ENCODE peak calls at places on chromosomes 16 and 17, in five cellular contexts. One of them, this sample, is unnamed.

GRCh38 chr16:54722210-54722676 is 208.4 kb upstream of the IRX5 start:
- DNase-seq in uterus: no peak
- DNase-seq in HAP-1: no peak
- DNase-seq in T-cell: no peak
- DNase-seq in Caco-2: no peak
- DNase-seq in this sample: no peak

GRCh38 chr16:64132190-64132589 is 989.7 kb downstream of the CDH11 start:
- DNase-seq in uterus: no peak
- DNase-seq in HAP-1: no peak
- DNase-seq in T-cell: no peak
- DNase-seq in Caco-2: no peak
- DNase-seq in this sample: no peak

GRCh38 chr16:2032285-2033056 is 5.8 kb downstream of the NHERF2 start:
- DNase-seq in uterus: no peak
- DNase-seq in HAP-1: no peak
- DNase-seq in T-cell: no peak
- DNase-seq in Caco-2: no peak
- DNase-seq in this sample: no peak

GRCh38 chr17:2244545-2245525 is 58.8 kb downstream of the SMG6 start:
- DNase-seq in uterus: peak; percentile 88
- DNase-seq in HAP-1: peak; percentile 65
- DNase-seq in T-cell: peak; percentile 84
- DNase-seq in Caco-2: peak; percentile 71
- DNase-seq in this sample: peak; percentile 72

GRCh38 chr17:42673885-42674754 is 2.7 kb downstream of the PLEKHH3 start:
- DNase-seq in uterus: peak; percentile 82
- DNase-seq in HAP-1: no peak
- DNase-seq in T-cell: no peak
- DNase-seq in Caco-2: no peak
- DNase-seq in this sample: peak; percentile 83

GRCh38 chr17:55664287-55664686 is 58.4 kb downstream of the TMEM100 start:
- DNase-seq in uterus: no peak
- DNase-seq in HAP-1: no peak
- DNase-seq in T-cell: no peak
- DNase-seq in Caco-2: no peak
- DNase-seq in this sample: no peak

GRCh38 chr16:12390074-12390473 is 413.5 kb downstream of the SNX29 start:
- DNase-seq in uterus: no peak
- DNase-seq in HAP-1: no peak
- DNase-seq in T-cell: no peak
- DNase-seq in Caco-2: no peak
- DNase-seq in this sample: no peak

GRCh38 chr16:1959269-1960039 is at the start of gene NDUFB10:
- DNase-seq in uterus: peak; percentile 87
- DNase-seq in HAP-1: peak; percentile 81
- DNase-seq in T-cell: peak; percentile 88
- DNase-seq in Caco-2: peak; percentile 92
- DNase-seq in this sample: peak; percentile 81

GRCh38 chr17:80377798-80378197 is 37.2 kb upstream of the ENDOV start:
- DNase-seq in uterus: no peak
- DNase-seq in HAP-1: no peak
- DNase-seq in T-cell: no peak
- DNase-seq in Caco-2: peak; percentile 23
- DNase-seq in this sample: no peak

GRCh38 chr16:50838165-50838564 is 96.3 kb downstream of the CYLD start:
- DNase-seq in uterus: no peak
- DNase-seq in HAP-1: no peak
- DNase-seq in T-cell: no peak
- DNase-seq in Caco-2: no peak
- DNase-seq in this sample: no peak

GRCh38 chr17:2863204-2863603 is 67.0 kb downstream of the RAP1GAP2 start:
- DNase-seq in uterus: no peak
- DNase-seq in HAP-1: no peak
- DNase-seq in T-cell: no peak
- DNase-seq in Caco-2: no peak
- DNase-seq in this sample: no peak

This sample was measured in HuH-7.5.